ENCODE peak calls at places on chromosomes 7 and 10, in eight cellular contexts. C is HCT116, E is fibroblast of lung, T is SK-N-SH, Z is IMR-90, H is neural progenitor cell, Q is HepG2, G is astrocyte. V is an unnamed sample.

GRCh38 chr10:60203993-60204618 is 185.6 kb downstream of the ANK3 start:
- DNase-seq in E (peak; percentile 61), Q (peak; percentile 5), Z (peak; percentile 54), C (peak; percentile 12), T (peak; percentile 30), G (no peak), H (peak; percentile 66), V (peak; percentile 77)

GRCh38 chr7:50712527-50713356 is 70.0 kb downstream of the GRB10 start:
- DNase-seq in G (no peak), C (no peak), Q (no peak), E (no peak), H (no peak), Z (no peak), T (no peak), V (no peak)

GRCh38 chr7:158716802-158717201 is 12.2 kb upstream of the NCAPG2 start:
- DNase-seq in T (no peak), Q (no peak), H (no peak), C (no peak), Z (no peak), G (no peak), E (no peak), V (no peak)

GRCh38 chr7:139828880-139829653 is at the start of gene TBXAS1:
- DNase-seq in Q (no peak), T (no peak), G (no peak), H (no peak), Z (peak; percentile 47), C (no peak), E (no peak), V (peak; percentile 65)

GRCh38 chr10:123564631-123565030 is 101.5 kb upstream of the GPR26 start:
- DNase-seq in T (no peak), G (no peak), Z (no peak), E (no peak), C (no peak), Q (no peak), H (no peak), V (peak; percentile 61)

GRCh38 chr10:33899578-33900531 is 565.4 kb upstream of the NRP1 start:
- DNase-seq in E (peak; percentile 55), H (no peak), C (no peak), Z (peak; percentile 40), T (no peak), G (no peak), Q (peak; percentile 55), V (peak; percentile 99)

GRCh38 chr10:17286562-17287089 is 58.6 kb downstream of the VIM start:
- DNase-seq in H (no peak), Z (no peak), C (no peak), Q (no peak), G (no peak), T (no peak), E (no peak), V (no peak)

GRCh38 chr7:74226633-74227032 is 16.8 kb downstream of the LAT2 start:
- DNase-seq in T (no peak), C (no peak), G (no peak), Q (no peak), E (no peak), Z (no peak), H (no peak), V (no peak)

GRCh38 chr10:74575912-74576311 is 250.5 kb upstream of the KAT6B start:
- DNase-seq in H (no peak), E (no peak), Q (no peak), G (no peak), C (no peak), T (no peak), Z (no peak), V (no peak)

GRCh38 chr10:85609509-85609908 is 757.1 kb downstream of the GRID1 start:
- DNase-seq in Q (no peak), E (no peak), Z (no peak), T (no peak), H (no peak), G (no peak), C (no peak), V (no peak)

GRCh38 chr7:130938661-130939060 is 204.7 kb upstream of the KLF14 start:
- DNase-seq in C (no peak), E (peak; percentile 51), Q (no peak), T (no peak), Z (no peak), G (no peak), H (no peak), V (no peak)

GRCh38 chr10:100022403-100022802 is 12.7 kb upstream of the DNMBP start:
- DNase-seq in G (peak; percentile 33), T (no peak), Q (no peak), C (no peak), Z (peak; percentile 65), E (peak; percentile 77), H (no peak), V (peak; percentile 49)

GRCh38 chr10:113002449-113002777 is 52.4 kb downstream of the TCF7L2 start:
- DNase-seq in T (no peak), Z (no peak), H (no peak), E (no peak), Q (no peak), G (no peak), C (no peak), V (no peak)

GRCh38 chr10:14859043-14859442 is 19.6 kb upstream of the SUV39H2 start:
- DNase-seq in Q (no peak), T (no peak), C (no peak), G (no peak), Z (no peak), E (no peak), H (no peak), V (no peak)

GRCh38 chr10:14858338-14858925 is 20.2 kb upstream of the SUV39H2 start:
- DNase-seq in G (no peak), Z (no peak), C (no peak), Q (no peak), H (peak; percentile 50), E (no peak), T (no peak), V (no peak)

GRCh38 chr10:14855453-14855852 is 17.3 kb downstream of the HSPA14 start:
- DNase-seq in T (no peak), Q (no peak), E (no peak), C (no peak), G (no peak), H (no peak), Z (no peak), V (no peak)

GRCh38 chr10:14859775-14860174 is 18.9 kb upstream of the SUV39H2 start:
- DNase-seq in G (no peak), Q (no peak), Z (no peak), E (peak; percentile 23), T (no peak), H (no peak), C (no peak), V (no peak)

GRCh38 chr10:14860782-14861181 is 17.9 kb upstream of the SUV39H2 start:
- DNase-seq in E (no peak), T (no peak), Z (no peak), H (no peak), C (no peak), Q (no peak), G (no peak), V (no peak)
- H3K4me1 ChIP-seq in E (no peaks in the 10 kb centered on the region), T (no peaks in the 10 kb centered on the region), Z (peaks cover 3% of the 10 kb centered on the region), H (peaks cover 11% of the 10 kb centered on the region), C (no peaks in the 10 kb centered on the region), Q (peaks cover 10% of the 10 kb centered on the region), G (no peaks in the 10 kb centered on the region), V (no peaks in the 10 kb centered on the region)

GRCh38 chr10:687583-688286 is 1.7 kb downstream of the DIP2C start:
- DNase-seq in Q (no peak), H (no peak), T (no peak), E (no peak), Z (no peak), C (no peak), G (no peak), V (no peak)

GRCh38 chr10:686155-686931 is 3.1 kb downstream of the DIP2C start:
- DNase-seq in C (no peak), G (no peak), E (no peak), T (no peak), Z (no peak), H (no peak), Q (no peak), V (no peak)

GRCh38 chr10:689433-690226 is at the start of gene DIP2C:
- DNase-seq in T (peak; percentile 99), Q (peak; percentile 16), C (peak; percentile 16), G (peak; percentile 66), H (peak; percentile 94), E (peak; percentile 76), Z (peak; percentile 77), V (peak; percentile 44)

GRCh38 chr10:688621-689426 is 644 bp downstream of the DIP2C start:
- DNase-seq in Z (peak; percentile 37), H (peak; percentile 76), G (no peak), E (peak; percentile 59), C (no peak), T (peak; percentile 77), Q (no peak), V (peak; percentile 5)

GRCh38 chr10:688287-688620 is 1.2 kb downstream of the DIP2C start:
- DNase-seq in E (no peak), T (no peak), Z (no peak), Q (no peak), H (no peak), G (no peak), C (no peak), V (no peak)
- H3K9ac ChIP-seq in E (peak overlapping the region; percentile 80), T (peak overlapping the region; percentile 84), Z (peak overlapping the region; percentile 83), Q (peak overlapping the region; percentile 78), H (no peak overlapping the region), G (peak overlapping the region; percentile 89), C (peak overlapping the region; percentile 68), V (no peak overlapping the region)

DNA sequence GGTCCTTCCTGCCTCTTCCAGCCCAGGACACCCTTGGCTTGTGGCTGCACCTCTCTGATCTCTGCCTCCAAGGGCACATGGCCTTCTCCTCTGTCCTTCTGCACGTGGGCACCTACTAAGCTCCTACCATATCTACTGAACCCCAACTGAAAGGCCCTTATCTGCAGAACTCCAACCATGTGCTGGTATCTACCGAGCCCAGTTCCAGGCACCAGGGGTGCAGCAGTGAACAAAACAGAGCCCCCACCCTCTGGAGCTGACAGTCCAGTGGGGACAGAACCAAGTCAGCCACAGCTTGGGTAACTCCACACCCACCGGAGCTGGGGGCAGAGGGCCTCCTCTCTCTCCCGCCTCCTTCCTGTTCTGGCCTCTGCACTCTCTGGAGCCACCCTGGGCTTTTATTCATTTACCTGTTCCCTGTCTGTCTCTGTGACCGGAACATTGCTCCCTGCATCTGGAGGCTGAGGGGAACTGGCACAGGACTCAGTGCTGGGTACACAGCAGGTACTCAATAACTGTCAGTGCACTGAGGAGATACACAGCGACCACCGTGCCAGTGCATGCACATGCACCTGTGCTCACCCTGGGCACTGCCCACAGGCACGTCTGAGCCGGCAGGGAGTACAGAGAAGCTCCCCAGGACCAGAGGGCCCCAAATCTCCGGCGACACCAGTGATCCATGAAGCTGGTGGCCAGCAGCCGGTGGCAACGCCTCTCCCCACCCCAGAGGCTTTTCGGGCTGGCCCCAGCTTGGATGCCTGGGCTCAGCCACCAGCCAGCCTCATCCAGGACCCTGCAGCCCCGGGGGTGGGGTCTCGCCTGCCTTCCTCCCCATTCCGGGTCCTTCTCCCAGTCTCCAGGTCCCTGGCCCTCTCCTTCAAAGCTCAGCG is 2.0 kb downstream of the MICALL2 start:
- DNase-seq in E (no peak), Q (peak; percentile 60), T (no peak), H (no peak), C (no peak), Z (no peak), G (no peak), V (no peak)
- H3K4me3 ChIP-seq in E (peak overlapping the region; percentile 94), Q (peak overlapping the region; percentile 85), T (peak overlapping the region; percentile 100), H (no peak overlapping the region), C (no peak overlapping the region), Z (peak overlapping the region; percentile 79), G (peak overlapping the region; percentile 84), V (peak overlapping the region; percentile 99)

DNA sequence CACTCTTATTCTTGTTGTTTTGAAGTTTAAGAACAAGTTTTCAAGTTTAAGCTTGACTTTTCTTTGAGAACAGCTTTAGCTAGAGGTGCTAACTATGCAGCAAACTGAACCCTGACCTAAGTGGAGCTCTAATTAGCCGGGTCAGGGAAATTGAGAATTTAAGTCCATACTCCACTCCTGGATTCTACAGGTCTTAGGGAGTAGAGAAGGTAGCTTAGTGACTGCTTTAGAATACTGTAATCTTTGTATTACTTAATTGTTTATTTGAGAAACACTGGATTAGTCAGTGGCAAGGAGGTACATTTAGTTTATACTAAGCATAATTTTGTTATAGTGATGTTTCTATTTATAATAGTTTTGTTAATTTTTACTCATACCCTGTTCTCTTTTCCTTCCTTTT is 74.6 kb upstream of the STRIP2 start:
- DNase-seq in C (no peak), Z (peak; percentile 45), Q (no peak), E (peak; percentile 12), H (no peak), T (no peak), G (no peak), V (no peak)
- H3K4me1 ChIP-seq in C (no peaks in the 10 kb centered on the region), Z (peaks cover 2% of the 10 kb centered on the region), Q (no peaks in the 10 kb centered on the region), E (no peaks in the 10 kb centered on the region), H (no peaks in the 10 kb centered on the region), T (no peaks in the 10 kb centered on the region), G (no peaks in the 10 kb centered on the region), V (no peaks in the 10 kb centered on the region)

V was measured in PC-3.